ENCODE peak calls at places on chromosome 1, in eight cellular contexts. One of them, this sample, is unnamed.

GRCh38 chr1:99207216-99207615 is 57.1 kb upstream of the PLPPR4 start:
- DNase-seq in T-cell: no peak
- DNase-seq in NCI-H69: no peak
- DNase-seq in NCI-H2171: no peak
- DNase-seq in H54: no peak
- DNase-seq in NCI-H1436: no peak
- DNase-seq in suprapubic skin: no peak
- DNase-seq in naive thymus-derived CD8-positive, alpha-beta T cell: no peak
- DNase-seq in this sample: no peak

GRCh38 chr1:172818841-172819527 is 160.1 kb downstream of the FASLG start:
- DNase-seq in T-cell: peak
- DNase-seq in NCI-H69: no peak
- DNase-seq in NCI-H2171: no peak
- DNase-seq in H54: no peak
- DNase-seq in NCI-H1436: no peak
- DNase-seq in suprapubic skin: no peak
- DNase-seq in naive thymus-derived CD8-positive, alpha-beta T cell: peak
- DNase-seq in this sample: no peak

GRCh38 chr1:162899422-162900168 is 38.6 kb upstream of the CCDC190 start:
- DNase-seq in T-cell: no peak
- DNase-seq in NCI-H69: no peak
- DNase-seq in NCI-H2171: no peak
- DNase-seq in H54: no peak
- DNase-seq in NCI-H1436: no peak
- DNase-seq in suprapubic skin: no peak
- DNase-seq in naive thymus-derived CD8-positive, alpha-beta T cell: no peak
- DNase-seq in this sample: no peak

GRCh38 chr1:158527190-158527815 is 26.9 kb downstream of the OR6Y1 start:
- DNase-seq in T-cell: no peak
- DNase-seq in NCI-H69: no peak
- DNase-seq in NCI-H2171: peak
- DNase-seq in H54: no peak
- DNase-seq in NCI-H1436: no peak
- DNase-seq in suprapubic skin: no peak
- DNase-seq in naive thymus-derived CD8-positive, alpha-beta T cell: no peak
- DNase-seq in this sample: peak

GRCh38 chr1:167752219-167752985 is 30.6 kb downstream of the MPZL1 start:
- DNase-seq in T-cell: no peak
- DNase-seq in NCI-H69: no peak
- DNase-seq in NCI-H2171: no peak
- DNase-seq in H54: no peak
- DNase-seq in NCI-H1436: no peak
- DNase-seq in suprapubic skin: no peak
- DNase-seq in naive thymus-derived CD8-positive, alpha-beta T cell: no peak
- DNase-seq in this sample: no peak

GRCh38 chr1:156177918-156178654 is 15.8 kb upstream of the SLC25A44 start:
- DNase-seq in T-cell: peak
- DNase-seq in NCI-H69: no peak
- DNase-seq in NCI-H2171: no peak
- DNase-seq in H54: no peak
- DNase-seq in NCI-H1436: no peak
- DNase-seq in suprapubic skin: no peak
- DNase-seq in naive thymus-derived CD8-positive, alpha-beta T cell: no peak
- DNase-seq in this sample: no peak

GRCh38 chr1:40834968-40835545 is 27.1 kb downstream of the CITED4 start:
- DNase-seq in T-cell: no peak
- DNase-seq in NCI-H69: no peak
- DNase-seq in NCI-H2171: no peak
- DNase-seq in H54: no peak
- DNase-seq in NCI-H1436: no peak
- DNase-seq in suprapubic skin: no peak
- DNase-seq in naive thymus-derived CD8-positive, alpha-beta T cell: no peak
- DNase-seq in this sample: no peak

GRCh38 chr1:184442260-184442659 is 55.4 kb downstream of the C1orf21 start:
- DNase-seq in T-cell: no peak
- DNase-seq in NCI-H69: no peak
- DNase-seq in NCI-H2171: no peak
- DNase-seq in H54: no peak
- DNase-seq in NCI-H1436: no peak
- DNase-seq in suprapubic skin: no peak
- DNase-seq in naive thymus-derived CD8-positive, alpha-beta T cell: no peak
- DNase-seq in this sample: no peak

GRCh38 chr1:91594383-91595065 is 93.9 kb downstream of the CDC7 start:
- DNase-seq in T-cell: no peak
- DNase-seq in NCI-H69: no peak
- DNase-seq in NCI-H2171: no peak
- DNase-seq in H54: no peak
- DNase-seq in NCI-H1436: no peak
- DNase-seq in suprapubic skin: peak
- DNase-seq in naive thymus-derived CD8-positive, alpha-beta T cell: no peak
- DNase-seq in this sample: no peak

GRCh38 chr1:218475275-218475674 is 130.1 kb downstream of the TGFB2 start:
- DNase-seq in T-cell: no peak
- DNase-seq in NCI-H69: peak
- DNase-seq in NCI-H2171: no peak
- DNase-seq in H54: no peak
- DNase-seq in NCI-H1436: no peak
- DNase-seq in suprapubic skin: no peak
- DNase-seq in naive thymus-derived CD8-positive, alpha-beta T cell: no peak
- DNase-seq in this sample: no peak